ENCODE peak calls at places on chromosomes 6 and 20, in nine cellular contexts. O, Z, H, S, I, W, K, A and M are unnamed samples.

GRCh38 chr6:79404677-79405076 is 132.6 kb downstream of the LCA5 start:
- DNase-seq in O (no peak), Z (no peak), H (no peak), S (no peak), I (no peak), W (no peak), K (no peak), A (no peak), M (no peak)

GRCh38 chr20:46303176-46303956 is 4.9 kb downstream of the CDH22 start:
- DNase-seq in O (no peak), Z (no peak), H (no peak), S (no peak), I (no peak), W (no peak), K (no peak), A (no peak), M (no peak)

GRCh38 chr6:14108571-14109410 is 8.8 kb upstream of the CD83 start:
- DNase-seq in O (no peak), Z (no peak), H (peak), S (no peak), I (peak), W (no peak), K (no peak), A (no peak), M (peak)

GRCh38 chr6:11211235-11211634 is 21.2 kb downstream of the NEDD9 start:
- DNase-seq in O (no peak), Z (peak), H (no peak), S (no peak), I (no peak), W (no peak), K (no peak), A (no peak), M (no peak)

GRCh38 chr6:474454-475185 is 83.1 kb downstream of the IRF4 start:
- DNase-seq in O (no peak), Z (peak), H (peak), S (no peak), I (no peak), W (peak), K (peak), A (no peak), M (no peak)

GRCh38 chr6:100475554-100476325 is 11.0 kb upstream of the SIM1 start:
- DNase-seq in O (no peak), Z (no peak), H (no peak), S (peak), I (no peak), W (no peak), K (peak), A (no peak), M (no peak)

GRCh38 chr20:63135411-63135810 is 80.5 kb downstream of the YTHDF1 start:
- DNase-seq in O (no peak), Z (no peak), H (no peak), S (no peak), I (no peak), W (no peak), K (no peak), A (peak), M (peak)

GRCh38 chr6:160386869-160387518 is 38.8 kb downstream of the SLC22A3 start:
- DNase-seq in O (peak), Z (peak), H (no peak), S (peak), I (no peak), W (no peak), K (no peak), A (no peak), M (peak)

GRCh38 chr6:137734875-137735182 is 132.2 kb upstream of the TNFAIP3 start:
- DNase-seq in O (no peak), Z (peak), H (no peak), S (no peak), I (no peak), W (no peak), K (peak), A (no peak), M (no peak)

GRCh38 chr6:45900808-45901752 is 114.6 kb downstream of the CLIC5 start:
- DNase-seq in O (no peak), Z (peak), H (no peak), S (peak), I (no peak), W (no peak), K (peak), A (no peak), M (no peak)

GRCh38 chr20:54708229-54708628 is 232.8 kb downstream of the DOK5 start:
- DNase-seq in O (no peak), Z (no peak), H (no peak), S (no peak), I (no peak), W (no peak), K (no peak), A (no peak), M (no peak)

GRCh38 chr6:1001655-1002349 is 308.9 kb upstream of the EXOC2 start:
- DNase-seq in O (no peak), Z (no peak), H (no peak), S (no peak), I (no peak), W (no peak), K (no peak), A (no peak), M (no peak)

GRCh38 chr6:71250050-71250689 is 38.4 kb upstream of the OGFRL1 start:
- DNase-seq in O (no peak), Z (peak), H (no peak), S (peak), I (peak), W (no peak), K (peak), A (no peak), M (no peak)

GRCh38 chr6:96675617-96676016 is 112.7 kb downstream of the FHL5 start:
- DNase-seq in O (no peak), Z (no peak), H (no peak), S (no peak), I (no peak), W (no peak), K (no peak), A (no peak), M (no peak)

GRCh38 chr6:73513496-73513854 is 7.4 kb downstream of the EEF1A1 start:
- DNase-seq in O (no peak), Z (no peak), H (no peak), S (peak), I (no peak), W (no peak), K (peak), A (no peak), M (no peak)

GRCh38 chr20:39338977-39339376 is 376.8 kb downstream of the DHX35 start:
- DNase-seq in O (no peak), Z (peak), H (no peak), S (peak), I (peak), W (no peak), K (no peak), A (peak), M (no peak)

GRCh38 chr6:5529733-5530132 is 268.4 kb downstream of the FARS2 start:
- DNase-seq in O (no peak), Z (peak), H (no peak), S (no peak), I (no peak), W (no peak), K (peak), A (no peak), M (no peak)

GRCh38 chr6:74603676-74604075 is 602.2 kb downstream of the COL12A1 start:
- DNase-seq in O (no peak), Z (peak), H (no peak), S (no peak), I (no peak), W (no peak), K (peak), A (no peak), M (no peak)

GRCh38 chr6:158150701-158151100 is 17.4 kb downstream of the SERAC1 start:
- DNase-seq in O (no peak), Z (peak), H (no peak), S (peak), I (no peak), W (no peak), K (peak), A (no peak), M (no peak)